ENCODE peak calls at places on chromosomes 4 and X, in five cellular contexts. Q is neural progenitor cell, E is iris pigment epithelial cell, C is progenitor cell of endocrine pancreas, I is HTR-8/SVneo. Z is an unnamed sample.
A peak's percentile ranks its signal among the peaks of the same experiment; 100 is the strongest.

GRCh38 chr4:185210102-185210981 is 944 bp downstream of the SNX25 start:
- DNase-seq in Q (peak; percentile 75), E (peak; percentile 69), C (peak; percentile 50), I (no peak), Z (peak; percentile 54)

GRCh38 chrX:47158131-47158530 is 13.1 kb downstream of the RBM10 start:
- DNase-seq in Q (no peak), E (no peak), C (no peak), I (no peak), Z (no peak)

GRCh38 chr4:74365761-74366160 is 816 bp downstream of the EREG start:
- DNase-seq in Q (peak; percentile 38), E (no peak), C (peak; percentile 14), I (no peak), Z (no peak)

GRCh38 chr4:38894340-38894982 is 26.9 kb downstream of the FAM114A1 start:
- DNase-seq in Q (no peak), E (peak; percentile 44), C (no peak), I (no peak), Z (no peak)

GRCh38 chr4:183960912-183961569 is 55.9 kb downstream of the STOX2 start:
- DNase-seq in Q (no peak), E (no peak), C (no peak), I (no peak), Z (no peak)

GRCh38 chrX:134695999-134696398 is 37.7 kb upstream of the PLAC1 start:
- DNase-seq in Q (no peak), E (no peak), C (no peak), I (no peak), Z (no peak)

GRCh38 chr4:149793459-149793858 is 22.2 kb downstream of the IQCM start:
- DNase-seq in Q (no peak), E (peak; percentile 29), C (no peak), I (no peak), Z (no peak)

GRCh38 chr4:124206779-124207605 is 505.5 kb downstream of the ANKRD50 start:
- DNase-seq in Q (no peak), E (peak; percentile 55), C (no peak), I (no peak), Z (no peak)

GRCh38 chr4:122243785-122244184 is 91.7 kb downstream of the BLTP1 start:
- DNase-seq in Q (no peak), E (no peak), C (no peak), I (no peak), Z (no peak)

GRCh38 chr4:154589296-154590197 is 995 bp downstream of the FGA start:
- DNase-seq in Q (no peak), E (no peak), C (no peak), I (no peak), Z (no peak)

GRCh38 chr4:115357767-115358166 is 244.3 kb upstream of the NDST4 start:
- DNase-seq in Q (no peak), E (no peak), C (no peak), I (no peak), Z (no peak)